ENCODE peak calls at places on chromosome X, in four cellular contexts. One of them, this sample, is unnamed.

GRCh38 chrX:108464604-108465003 is 25.0 kb downstream of the COL4A5 start:
- DNase-seq in heart left ventricle: no peak
- DNase-seq in colonic mucosa: no peak
- DNase-seq in lung: no peak
- DNase-seq in this sample: no peak

GRCh38 chrX:9356846-9357245 is 108.0 kb upstream of the TBL1X start:
- DNase-seq in heart left ventricle: no peak
- DNase-seq in colonic mucosa: no peak
- DNase-seq in lung: no peak
- DNase-seq in this sample: no peak

GRCh38 chrX:45771114-45771513 is 570.4 kb upstream of the DIPK2B start:
- DNase-seq in heart left ventricle: no peak
- DNase-seq in colonic mucosa: peak
- DNase-seq in lung: peak
- DNase-seq in this sample: peak

GRCh38 chrX:31445542-31445941 is 373.7 kb upstream of the FTHL17 start:
- DNase-seq in heart left ventricle: no peak
- DNase-seq in colonic mucosa: no peak
- DNase-seq in lung: no peak
- DNase-seq in this sample: no peak

GRCh38 chrX:120358687-120359086 is 3.2 kb upstream of the ATP1B4 start:
- DNase-seq in heart left ventricle: no peak
- DNase-seq in colonic mucosa: no peak
- DNase-seq in lung: no peak
- DNase-seq in this sample: no peak

GRCh38 chrX:48966796-48967579 is 4.7 kb downstream of the KCND1 start:
- DNase-seq in heart left ventricle: no peak
- DNase-seq in colonic mucosa: no peak
- DNase-seq in lung: no peak
- DNase-seq in this sample: no peak

GRCh38 chrX:128365523-128365922 is 313.3 kb upstream of the ACTRT1 start:
- DNase-seq in heart left ventricle: no peak
- DNase-seq in colonic mucosa: no peak
- DNase-seq in lung: no peak
- DNase-seq in this sample: no peak

GRCh38 chrX:1442016-1442665 is 10.6 kb downstream of the ASMTL start:
- DNase-seq in heart left ventricle: peak
- DNase-seq in colonic mucosa: no peak
- DNase-seq in lung: no peak
- DNase-seq in this sample: no peak

GRCh38 chrX:117936162-117936561 is 180.4 kb downstream of the KLHL13 start:
- DNase-seq in heart left ventricle: no peak
- DNase-seq in colonic mucosa: no peak
- DNase-seq in lung: no peak
- DNase-seq in this sample: no peak

GRCh38 chrX:68751372-68751771 is 77.4 kb upstream of the EFNB1 start:
- DNase-seq in heart left ventricle: no peak
- DNase-seq in colonic mucosa: no peak
- DNase-seq in lung: no peak
- DNase-seq in this sample: no peak

GRCh38 chrX:103248553-103248952 is 6.4 kb downstream of the TCEAL8 start:
- DNase-seq in heart left ventricle: no peak
- DNase-seq in colonic mucosa: no peak
- DNase-seq in lung: no peak
- DNase-seq in this sample: no peak

This sample was measured in stomach.